ENCODE peak calls at places on chromosomes 4 and X, in five cellular contexts. A is heart right ventricle, R is lower lobe of right lung, J is left ventricle myocardium inferior, Y is A549. O is an unnamed sample.

GRCh38 chrX:12978205-12979010 is 3.5 kb downstream of the TMSB4X start:
- DNase-seq in A (peak; percentile 35), R (peak; percentile 71), J (peak; percentile 41), Y (no peak), O (no peak)

GRCh38 chr4:179695175-179695574 is 2252.9 kb upstream of the AGA start:
- DNase-seq in A (no peak), R (no peak), J (no peak), Y (no peak), O (peak; percentile 23)

GRCh38 chr4:37388672-37389368 is 144.3 kb downstream of the NWD2 start:
- DNase-seq in A (no peak), R (no peak), J (no peak), Y (no peak), O (no peak)

GRCh38 chr4:36392916-36393315 is 111.5 kb downstream of the DTHD1 start:
- DNase-seq in A (no peak), R (no peak), J (no peak), Y (no peak), O (peak; percentile 63)

GRCh38 chrX:72045141-72045540 is 86.6 kb downstream of the RTL5 start:
- DNase-seq in A (no peak), R (no peak), J (no peak), Y (no peak), O (peak; percentile 39)

GRCh38 chr4:141719585-141719984 is 83.2 kb downstream of the IL15 start:
- DNase-seq in A (no peak), R (no peak), J (no peak), Y (no peak), O (no peak)

GRCh38 chrX:16239211-16239610 is 71.9 kb downstream of the MAGEB17 start:
- DNase-seq in A (no peak), R (no peak), J (no peak), Y (peak; percentile 2), O (peak; percentile 73)

GRCh38 chr4:9893329-9894108 is 112.1 kb downstream of the DRD5 start:
- DNase-seq in A (no peak), R (no peak), J (no peak), Y (no peak), O (no peak)

GRCh38 chr4:56654238-56654632 is 26.9 kb downstream of the HOPX start:
- DNase-seq in A (no peak), R (no peak), J (no peak), Y (no peak), O (no peak)

GRCh38 chr4:95362906-95363578 is 185.7 kb downstream of the UNC5C start:
- DNase-seq in A (no peak), R (no peak), J (no peak), Y (no peak), O (no peak)

GRCh38 chr4:152713951-152714705 is 34.3 kb upstream of the TMEM154 start:
- DNase-seq in A (no peak), R (no peak), J (peak; percentile 18), Y (no peak), O (no peak)

GRCh38 chr4:182015893-182016292 is 227.3 kb upstream of the TENM3 start:
- DNase-seq in A (no peak), R (no peak), J (no peak), Y (no peak), O (peak; percentile 52)

GRCh38 chr4:55675196-55675793 is 39.2 kb upstream of the NMU start:
- DNase-seq in A (no peak), R (no peak), J (no peak), Y (no peak), O (no peak)

GRCh38 chr4:114272226-114272625 is 292.8 kb upstream of the ARSJ start:
- DNase-seq in A (no peak), R (no peak), J (no peak), Y (peak; percentile 4), O (peak; percentile 90)

GRCh38 chrX:147912093-147912801 is 528 bp downstream of the FMR1 start:
- DNase-seq in A (no peak), R (peak; percentile 39), J (peak; percentile 15), Y (peak; percentile 22), O (no peak)

GRCh38 chr4:40553995-40554394 is 75.7 kb downstream of the RBM47 start:
- DNase-seq in A (no peak), R (no peak), J (no peak), Y (no peak), O (no peak)

GRCh38 chr4:124065941-124066340 is 646.6 kb downstream of the ANKRD50 start:
- DNase-seq in A (no peak), R (no peak), J (no peak), Y (no peak), O (no peak)

GRCh38 chr4:77742054-77742453 is 77.1 kb downstream of the CNOT6L start:
- DNase-seq in A (no peak), R (no peak), J (no peak), Y (no peak), O (peak; percentile 35)

GRCh38 chr4:182880387-182881356 is 36.5 kb downstream of the DCTD start:
- DNase-seq in A (peak; percentile 58), R (no peak), J (peak; percentile 57), Y (no peak), O (no peak)

GRCh38 chr4:182147391-182147790 is 95.8 kb upstream of the TENM3 start:
- DNase-seq in A (no peak), R (no peak), J (no peak), Y (no peak), O (peak; percentile 34)

GRCh38 chrX:150547511-150548115 is 20.8 kb upstream of the MTM1 start:
- DNase-seq in A (peak; percentile 75), R (peak; percentile 82), J (peak; percentile 69), Y (peak; percentile 51), O (no peak)

GRCh38 chr4:74098628-74098995 is 383 bp downstream of the CXCL2 start:
- DNase-seq in A (no peak), R (peak; percentile 52), J (peak; percentile 18), Y (no peak), O (no peak)

GRCh38 chrX:153776611-153777045 is 4.2 kb upstream of the SRPK3 start:
- DNase-seq in A (no peak), R (no peak), J (peak; percentile 4), Y (no peak), O (no peak)

GRCh38 chr4:522911-523443 is 24.0 kb downstream of the PIGG start:
- DNase-seq in A (no peak), R (no peak), J (no peak), Y (no peak), O (no peak)

GRCh38 chr4:182808673-182809416 is 108.3 kb downstream of the DCTD start:
- DNase-seq in A (no peak), R (no peak), J (no peak), Y (no peak), O (peak; percentile 45)

GRCh38 chrX:70479197-70479969 is 34.7 kb downstream of the DLG3 start:
- DNase-seq in A (no peak), R (no peak), J (no peak), Y (peak; percentile 9), O (peak; percentile 47)

GRCh38 chrX:9110808-9111207 is 76.9 kb upstream of the FAM9B start:
- DNase-seq in A (no peak), R (no peak), J (no peak), Y (no peak), O (no peak)

GRCh38 chrX:8684201-8684600 is 47.7 kb downstream of the ANOS1 start:
- DNase-seq in A (no peak), R (no peak), J (no peak), Y (no peak), O (no peak)

GRCh38 chr4:176451441-176451840 is 131.7 kb downstream of the SPCS3 start:
- DNase-seq in A (no peak), R (no peak), J (no peak), Y (no peak), O (no peak)

GRCh38 chrX:149950681-149951080 is 12.4 kb upstream of the EOLA2 start:
- DNase-seq in A (no peak), R (no peak), J (no peak), Y (peak; percentile 40), O (no peak)

GRCh38 chr4:93199492-93199891 is 629.1 kb upstream of the ATOH1 start:
- DNase-seq in A (no peak), R (no peak), J (no peak), Y (peak; percentile 15), O (peak; percentile 34)

GRCh38 chr4:36511785-36512184 is 230.4 kb downstream of the DTHD1 start:
- DNase-seq in A (no peak), R (no peak), J (no peak), Y (no peak), O (no peak)

GRCh38 chrX:144293229-144293628 is 409.4 kb downstream of the UBE2NL start:
- DNase-seq in A (no peak), R (no peak), J (no peak), Y (no peak), O (no peak)

DNA sequence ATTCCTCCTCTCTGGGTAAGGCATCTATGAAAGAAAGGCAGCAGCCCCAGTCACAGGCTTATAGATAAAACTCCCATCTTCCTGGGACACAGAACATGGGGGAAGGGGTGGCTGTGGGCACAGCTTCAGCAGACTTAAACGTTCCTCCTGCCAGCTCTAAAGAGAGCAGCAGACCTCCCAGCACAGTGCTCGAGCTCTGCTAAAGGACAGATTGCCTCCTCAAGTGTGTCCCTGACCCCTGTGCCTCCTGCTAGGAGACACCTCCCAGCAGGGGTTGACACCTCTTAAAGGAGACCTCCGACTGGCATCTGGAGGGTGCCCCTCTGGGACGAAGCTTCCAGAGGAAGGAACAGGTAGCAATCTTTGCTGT is 89.9 kb downstream of the EFHC2 start:
- DNase-seq in A (no peak), R (no peak), J (no peak), Y (no peak), O (no peak)
- TF ChIP-seq CTCF in A (no peak), R (no peak), J (no peak), Y (no peak), O (no peak)

DNA sequence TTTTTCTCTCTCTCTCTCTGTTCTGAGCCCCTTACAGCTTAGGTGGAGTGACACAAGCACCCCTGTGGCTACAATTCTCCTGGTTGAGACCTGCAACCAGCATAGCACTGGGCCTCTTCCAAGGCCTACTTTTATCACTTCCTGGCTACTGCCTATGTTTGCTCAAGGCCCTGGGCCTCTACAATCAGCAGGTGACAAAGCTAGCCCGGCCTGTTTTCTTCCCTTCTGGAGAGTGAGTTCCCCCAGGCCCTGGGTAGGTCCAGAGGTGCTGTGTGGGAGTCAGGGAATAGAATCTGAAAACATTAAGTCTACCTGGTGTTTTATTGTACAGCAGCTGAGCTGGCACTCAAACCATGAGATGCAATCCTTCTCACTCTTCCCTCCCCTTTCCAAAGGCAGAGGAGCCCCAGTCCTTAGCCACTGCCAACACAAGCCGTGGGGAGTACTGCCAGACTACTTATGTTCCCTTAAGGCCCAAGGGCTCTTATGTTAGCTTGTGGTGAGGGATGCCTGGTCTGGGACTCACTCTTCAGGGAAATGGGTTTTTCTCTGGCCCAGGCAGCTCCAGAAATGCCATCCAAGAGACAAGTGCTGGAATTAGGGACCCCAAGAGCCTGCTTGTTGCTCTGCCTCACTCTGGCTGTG is 23.8 kb upstream of the MAGEC3 start:
- DNase-seq in A (no peak), R (no peak), J (no peak), Y (no peak), O (no peak)
- H3K27ac ChIP-seq in A (no peak overlapping the region), R (no peak overlapping the region), J (no peak overlapping the region), Y (no peak overlapping the region), O (no peak overlapping the region)

GRCh38 chr4:147513952-147514351 is 33.1 kb downstream of the EDNRA start:
- DNase-seq in A (no peak), R (no peak), J (no peak), Y (peak; percentile 1), O (no peak)
- TF ChIP-seq CTCF in A (no peak), R (no peak), J (no peak), Y (no peak), O (peak; percentile 28)

DNA sequence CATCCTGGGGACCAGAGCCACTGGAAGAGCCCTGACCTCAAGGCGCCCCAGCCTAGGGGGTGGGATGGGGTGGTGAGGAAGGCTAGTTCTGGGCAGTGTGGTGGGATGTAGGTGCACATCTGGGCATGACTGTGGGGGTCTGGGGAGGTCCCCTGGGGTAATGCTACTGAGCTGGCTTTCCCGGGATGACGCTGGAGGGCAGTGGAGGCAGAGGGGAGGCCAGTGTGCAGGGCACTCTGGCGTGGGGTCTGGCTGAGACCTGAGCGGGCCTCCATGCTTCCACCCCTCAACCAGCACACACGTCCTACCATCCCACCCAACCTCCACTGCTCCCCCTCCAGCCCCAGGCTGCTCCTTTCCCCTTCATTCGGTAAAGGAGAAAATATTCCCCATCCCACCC is 4.8 kb upstream of the SH3BP2 start:
- DNase-seq in A (no peak), R (peak; percentile 29), J (no peak), Y (no peak), O (no peak)
- H3K27ac ChIP-seq in A (peak overlapping the region; percentile 80), R (peak overlapping the region; percentile 69), J (peak overlapping the region; percentile 87), Y (peak overlapping the region; percentile 45), O (no peak overlapping the region)

O was measured in foreskin keratinocyte.